ENCODE peak calls at places on chromosomes 3 and 15, in nine cellular contexts. One of them, this sample, is unnamed.

GRCh38 chr15:56468271-56468912 is 3.5 kb upstream of the MNS1 start:
- DNase-seq in HL-60: peak; percentile 22
- DNase-seq in BJ: no peak
- DNase-seq in lower lobe of right lung: no peak
- DNase-seq in H1: no peak
- DNase-seq in fibroblast of pulmonary artery: peak; percentile 13
- DNase-seq in endothelial cell of umbilical vein: peak; percentile 24
- DNase-seq in Calu3: no peak
- DNase-seq in neural crest cell: no peak
- DNase-seq in this sample: no peak

GRCh38 chr3:126309162-126309561 is 48.0 kb downstream of the KLF15 start:
- DNase-seq in HL-60: no peak
- DNase-seq in BJ: no peak
- DNase-seq in lower lobe of right lung: no peak
- DNase-seq in H1: no peak
- DNase-seq in fibroblast of pulmonary artery: no peak
- DNase-seq in endothelial cell of umbilical vein: no peak
- DNase-seq in Calu3: no peak
- DNase-seq in neural crest cell: no peak
- DNase-seq in this sample: no peak

GRCh38 chr3:159609620-159610019 is 379.0 kb upstream of the IL12A start:
- DNase-seq in HL-60: no peak
- DNase-seq in BJ: no peak
- DNase-seq in lower lobe of right lung: no peak
- DNase-seq in H1: no peak
- DNase-seq in fibroblast of pulmonary artery: no peak
- DNase-seq in endothelial cell of umbilical vein: no peak
- DNase-seq in Calu3: no peak
- DNase-seq in neural crest cell: no peak
- DNase-seq in this sample: no peak

GRCh38 chr15:35934383-35935049 is 388.6 kb upstream of the DPH6 start:
- DNase-seq in HL-60: no peak
- DNase-seq in BJ: no peak
- DNase-seq in lower lobe of right lung: no peak
- DNase-seq in H1: no peak
- DNase-seq in fibroblast of pulmonary artery: no peak
- DNase-seq in endothelial cell of umbilical vein: no peak
- DNase-seq in Calu3: no peak
- DNase-seq in neural crest cell: no peak
- DNase-seq in this sample: no peak

GRCh38 chr15:93460717-93461116 is 371.7 kb upstream of the RGMA start:
- DNase-seq in HL-60: no peak
- DNase-seq in BJ: no peak
- DNase-seq in lower lobe of right lung: no peak
- DNase-seq in H1: no peak
- DNase-seq in fibroblast of pulmonary artery: no peak
- DNase-seq in endothelial cell of umbilical vein: no peak
- DNase-seq in Calu3: peak; percentile 15
- DNase-seq in neural crest cell: no peak
- DNase-seq in this sample: no peak

GRCh38 chr15:86236721-86237121 is 157.1 kb downstream of the AGBL1 start:
- DNase-seq in HL-60: no peak
- DNase-seq in BJ: no peak
- DNase-seq in lower lobe of right lung: no peak
- DNase-seq in H1: peak; percentile 70
- DNase-seq in fibroblast of pulmonary artery: no peak
- DNase-seq in endothelial cell of umbilical vein: no peak
- DNase-seq in Calu3: no peak
- DNase-seq in neural crest cell: peak; percentile 16
- DNase-seq in this sample: peak; percentile 86

GRCh38 chr3:56787784-56788256 is 13.9 kb downstream of the ARHGEF3 start:
- DNase-seq in HL-60: no peak
- DNase-seq in BJ: no peak
- DNase-seq in lower lobe of right lung: no peak
- DNase-seq in H1: no peak
- DNase-seq in fibroblast of pulmonary artery: no peak
- DNase-seq in endothelial cell of umbilical vein: no peak
- DNase-seq in Calu3: no peak
- DNase-seq in neural crest cell: no peak
- DNase-seq in this sample: no peak

GRCh38 chr3:9151240-9151639 is 98.2 kb downstream of the SRGAP3 start:
- DNase-seq in HL-60: no peak
- DNase-seq in BJ: no peak
- DNase-seq in lower lobe of right lung: no peak
- DNase-seq in H1: no peak
- DNase-seq in fibroblast of pulmonary artery: no peak
- DNase-seq in endothelial cell of umbilical vein: no peak
- DNase-seq in Calu3: no peak
- DNase-seq in neural crest cell: no peak
- DNase-seq in this sample: no peak

GRCh38 chr15:50184863-50185504 is 3.0 kb downstream of the SLC27A2 start:
- DNase-seq in HL-60: no peak
- DNase-seq in BJ: no peak
- DNase-seq in lower lobe of right lung: no peak
- DNase-seq in H1: no peak
- DNase-seq in fibroblast of pulmonary artery: no peak
- DNase-seq in endothelial cell of umbilical vein: no peak
- DNase-seq in Calu3: no peak
- DNase-seq in neural crest cell: no peak
- DNase-seq in this sample: no peak

GRCh38 chr15:50187525-50187924 is 5.5 kb downstream of the SLC27A2 start:
- DNase-seq in HL-60: no peak
- DNase-seq in BJ: no peak
- DNase-seq in lower lobe of right lung: no peak
- DNase-seq in H1: no peak
- DNase-seq in fibroblast of pulmonary artery: no peak
- DNase-seq in endothelial cell of umbilical vein: no peak
- DNase-seq in Calu3: no peak
- DNase-seq in neural crest cell: no peak
- DNase-seq in this sample: no peak

GRCh38 chr15:50187997-50188396 is 6.0 kb downstream of the SLC27A2 start:
- DNase-seq in HL-60: no peak
- DNase-seq in BJ: no peak
- DNase-seq in lower lobe of right lung: no peak
- DNase-seq in H1: no peak
- DNase-seq in fibroblast of pulmonary artery: no peak
- DNase-seq in endothelial cell of umbilical vein: no peak
- DNase-seq in Calu3: no peak
- DNase-seq in neural crest cell: no peak
- DNase-seq in this sample: peak; percentile 25

GRCh38 chr15:50186090-50186489 is 4.1 kb downstream of the SLC27A2 start:
- DNase-seq in HL-60: no peak
- DNase-seq in BJ: no peak
- DNase-seq in lower lobe of right lung: no peak
- DNase-seq in H1: no peak
- DNase-seq in fibroblast of pulmonary artery: no peak
- DNase-seq in endothelial cell of umbilical vein: no peak
- DNase-seq in Calu3: no peak
- DNase-seq in neural crest cell: no peak
- DNase-seq in this sample: no peak

DNA sequence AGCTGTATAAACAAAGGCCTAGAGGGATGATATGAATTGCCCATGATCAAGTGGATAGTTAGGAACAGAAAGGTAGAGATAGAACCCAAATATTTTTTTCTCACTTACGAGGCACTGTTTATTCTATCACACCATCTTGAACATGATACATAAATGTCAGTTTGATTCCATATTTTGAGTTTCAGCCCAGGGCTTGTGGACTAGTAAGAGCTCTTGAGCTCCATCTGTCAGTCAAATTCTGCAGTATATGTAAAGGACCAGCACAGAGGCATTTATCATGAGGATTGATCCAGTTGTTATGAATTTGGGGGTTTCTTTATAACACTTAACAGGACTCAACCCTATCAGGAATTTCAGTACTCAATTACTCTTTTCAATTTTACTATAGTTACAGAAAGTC is 4.8 kb downstream of the SLC27A2 start:
- DNase-seq in HL-60: no peak
- DNase-seq in BJ: no peak
- DNase-seq in lower lobe of right lung: no peak
- DNase-seq in H1: no peak
- DNase-seq in fibroblast of pulmonary artery: no peak
- DNase-seq in endothelial cell of umbilical vein: no peak
- DNase-seq in Calu3: no peak
- DNase-seq in neural crest cell: no peak
- DNase-seq in this sample: no peak
- TF ChIP-seq CTCF in HL-60: no peak
- TF ChIP-seq CTCF in BJ: no peak
- TF ChIP-seq CTCF in lower lobe of right lung: no peak
- TF ChIP-seq CTCF in H1: no peak
- TF ChIP-seq CTCF in fibroblast of pulmonary artery: no peak
- TF ChIP-seq CTCF in endothelial cell of umbilical vein: no peak
- TF ChIP-seq CTCF in Calu3: no peak
- TF ChIP-seq CTCF in neural crest cell: no peak
- TF ChIP-seq CTCF in this sample: no peak

DNA sequence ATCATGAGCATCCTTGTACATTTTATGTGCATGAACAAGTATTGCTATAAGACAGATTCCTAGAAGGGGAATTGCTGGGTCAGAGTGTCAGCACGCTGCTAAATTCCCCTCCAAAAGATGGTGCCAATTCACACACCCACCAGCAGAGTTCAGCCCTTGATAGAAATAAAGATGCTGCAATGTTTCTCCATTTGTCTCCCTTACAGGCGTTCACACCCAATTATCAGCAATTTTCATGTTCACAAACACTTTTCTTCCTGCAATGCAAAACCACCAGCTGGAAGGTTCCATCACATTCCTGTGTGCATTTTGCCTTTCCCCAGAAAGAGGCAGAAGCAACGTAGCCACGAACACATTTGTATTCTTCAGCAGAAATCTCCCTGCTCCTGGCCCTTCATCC is 3.3 kb upstream of the TAMM41 start:
- DNase-seq in HL-60: no peak
- DNase-seq in BJ: no peak
- DNase-seq in lower lobe of right lung: no peak
- DNase-seq in H1: no peak
- DNase-seq in fibroblast of pulmonary artery: no peak
- DNase-seq in endothelial cell of umbilical vein: no peak
- DNase-seq in Calu3: no peak
- DNase-seq in neural crest cell: no peak
- DNase-seq in this sample: no peak
- TF ChIP-seq CTCF in HL-60: no peak
- TF ChIP-seq CTCF in BJ: no peak
- TF ChIP-seq CTCF in lower lobe of right lung: no peak
- TF ChIP-seq CTCF in H1: peak; percentile 25
- TF ChIP-seq CTCF in fibroblast of pulmonary artery: no peak
- TF ChIP-seq CTCF in endothelial cell of umbilical vein: no peak
- TF ChIP-seq CTCF in Calu3: no peak
- TF ChIP-seq CTCF in neural crest cell: no peak
- TF ChIP-seq CTCF in this sample: peak; percentile 45

GRCh38 chr3:120352017-120352416 is 2.9 kb upstream of the LRRC58 start:
- DNase-seq in HL-60: no peak
- DNase-seq in BJ: no peak
- DNase-seq in lower lobe of right lung: no peak
- DNase-seq in H1: no peak
- DNase-seq in fibroblast of pulmonary artery: no peak
- DNase-seq in endothelial cell of umbilical vein: no peak
- DNase-seq in Calu3: no peak
- DNase-seq in neural crest cell: no peak
- DNase-seq in this sample: no peak

GRCh38 chr3:120348981-120349818 is at the start of gene LRRC58:
- DNase-seq in HL-60: peak; percentile 83
- DNase-seq in BJ: peak; percentile 67
- DNase-seq in lower lobe of right lung: peak; percentile 95
- DNase-seq in H1: peak; percentile 31
- DNase-seq in fibroblast of pulmonary artery: peak; percentile 94
- DNase-seq in endothelial cell of umbilical vein: peak; percentile 88
- DNase-seq in Calu3: peak; percentile 90
- DNase-seq in neural crest cell: peak; percentile 77
- DNase-seq in this sample: peak; percentile 90

GRCh38 chr3:120349819-120350125 is 618 bp upstream of the LRRC58 start:
- DNase-seq in HL-60: no peak
- DNase-seq in BJ: no peak
- DNase-seq in lower lobe of right lung: no peak
- DNase-seq in H1: no peak
- DNase-seq in fibroblast of pulmonary artery: no peak
- DNase-seq in endothelial cell of umbilical vein: no peak
- DNase-seq in Calu3: no peak
- DNase-seq in neural crest cell: no peak
- DNase-seq in this sample: peak; percentile 58

GRCh38 chr3:120350431-120350941 is 1.3 kb upstream of the LRRC58 start:
- DNase-seq in HL-60: no peak
- DNase-seq in BJ: no peak
- DNase-seq in lower lobe of right lung: peak; percentile 45
- DNase-seq in H1: no peak
- DNase-seq in fibroblast of pulmonary artery: peak; percentile 82
- DNase-seq in endothelial cell of umbilical vein: peak; percentile 27
- DNase-seq in Calu3: peak; percentile 15
- DNase-seq in neural crest cell: no peak
- DNase-seq in this sample: peak; percentile 10

GRCh38 chr3:120348065-120348980 is 831 bp downstream of the LRRC58 start:
- DNase-seq in HL-60: peak; percentile 63
- DNase-seq in BJ: no peak
- DNase-seq in lower lobe of right lung: no peak
- DNase-seq in H1: peak; percentile 46
- DNase-seq in fibroblast of pulmonary artery: no peak
- DNase-seq in endothelial cell of umbilical vein: peak; percentile 36
- DNase-seq in Calu3: no peak
- DNase-seq in neural crest cell: no peak
- DNase-seq in this sample: peak; percentile 80
- TF ChIP-seq CTCF in HL-60: no peak
- TF ChIP-seq CTCF in BJ: no peak
- TF ChIP-seq CTCF in lower lobe of right lung: no peak
- TF ChIP-seq CTCF in H1: no peak
- TF ChIP-seq CTCF in fibroblast of pulmonary artery: no peak
- TF ChIP-seq CTCF in endothelial cell of umbilical vein: no peak
- TF ChIP-seq CTCF in Calu3: no peak
- TF ChIP-seq CTCF in neural crest cell: no peak
- TF ChIP-seq CTCF in this sample: no peak

DNA sequence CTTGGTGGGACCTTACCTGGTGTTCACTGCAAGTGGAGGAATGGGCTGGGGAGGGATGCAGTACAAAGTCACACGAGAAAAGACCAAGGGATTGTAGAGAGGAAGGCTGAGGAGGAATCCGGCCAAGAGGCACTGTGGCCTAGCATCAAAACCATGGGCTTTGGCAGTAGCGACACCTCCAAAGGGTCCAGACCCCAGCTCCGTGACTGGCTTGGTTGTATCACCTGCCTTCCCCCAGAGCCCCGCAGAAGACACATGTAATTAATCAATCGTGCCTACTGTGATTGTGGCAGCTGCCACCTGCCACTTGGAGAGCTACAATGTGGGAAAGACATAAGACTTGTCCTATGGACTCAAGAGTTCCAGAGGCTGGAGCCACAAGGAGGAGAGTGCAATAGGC is 54.7 kb downstream of the ST8SIA2 start:
- DNase-seq in HL-60: no peak
- DNase-seq in BJ: no peak
- DNase-seq in lower lobe of right lung: no peak
- DNase-seq in H1: no peak
- DNase-seq in fibroblast of pulmonary artery: no peak
- DNase-seq in endothelial cell of umbilical vein: no peak
- DNase-seq in Calu3: no peak
- DNase-seq in neural crest cell: no peak
- DNase-seq in this sample: no peak
- TF ChIP-seq CTCF in HL-60: no peak
- TF ChIP-seq CTCF in BJ: no peak
- TF ChIP-seq CTCF in lower lobe of right lung: no peak
- TF ChIP-seq CTCF in H1: no peak
- TF ChIP-seq CTCF in fibroblast of pulmonary artery: no peak
- TF ChIP-seq CTCF in endothelial cell of umbilical vein: no peak
- TF ChIP-seq CTCF in Calu3: no peak
- TF ChIP-seq CTCF in neural crest cell: no peak
- TF ChIP-seq CTCF in this sample: no peak